ENCODE peak calls at places on chromosomes 3 and 15, in five cellular contexts. M, Z, W, V and R are unnamed samples.

GRCh38 chr3:62154457-62155148 is 218.7 kb downstream of the FEZF2 start:
- DNase-seq in M (no peak), Z (no peak), W (peak; percentile 22), V (no peak), R (no peak)

GRCh38 chr3:98556164-98557130 is 24.7 kb downstream of the GPR15 start:
- DNase-seq in M (no peak), Z (peak; percentile 7), W (no peak), V (no peak), R (no peak)

GRCh38 chr3:32733631-32734229 is 48.7 kb downstream of the CNOT10 start:
- DNase-seq in M (peak; percentile 39), Z (peak; percentile 59), W (peak; percentile 35), V (peak; percentile 19), R (no peak)

GRCh38 chr3:42723146-42723683 is 20.6 kb upstream of the HHATL start:
- DNase-seq in M (no peak), Z (peak; percentile 32), W (no peak), V (no peak), R (no peak)

GRCh38 chr3:9377981-9378380 is 15.1 kb downstream of the THUMPD3 start:
- DNase-seq in M (no peak), Z (no peak), W (no peak), V (no peak), R (no peak)

GRCh38 chr3:43531835-43532234 is 90.0 kb downstream of the ANO10 start:
- DNase-seq in M (no peak), Z (peak; percentile 94), W (no peak), V (no peak), R (no peak)

GRCh38 chr3:10901293-10902010 is 85.4 kb downstream of the SLC6A11 start:
- DNase-seq in M (no peak), Z (no peak), W (no peak), V (no peak), R (no peak)

GRCh38 chr3:187777331-187778046 is 32.2 kb upstream of the BCL6 start:
- DNase-seq in M (peak; percentile 63), Z (peak; percentile 44), W (no peak), V (no peak), R (no peak)

GRCh38 chr3:41188291-41188690 is 11.0 kb upstream of the CTNNB1 start:
- DNase-seq in M (no peak), Z (no peak), W (no peak), V (no peak), R (no peak)

GRCh38 chr3:8278448-8278847 is 223.2 kb upstream of the LMCD1 start:
- DNase-seq in M (peak; percentile 2), Z (no peak), W (peak; percentile 39), V (no peak), R (no peak)

GRCh38 chr3:64238971-64239667 is 13.9 kb upstream of the PRICKLE2 start:
- DNase-seq in M (no peak), Z (peak; percentile 96), W (peak; percentile 89), V (no peak), R (no peak)

GRCh38 chr15:75192307-75192706 is 9.4 kb upstream of the C15orf39 start:
- DNase-seq in M (no peak), Z (no peak), W (no peak), V (no peak), R (no peak)

GRCh38 chr3:15066467-15066866 is 1.4 kb upstream of the MRPS25 start:
- DNase-seq in M (no peak), Z (no peak), W (no peak), V (no peak), R (no peak)

GRCh38 chr15:57217716-57218598 is 158.3 kb upstream of the CGNL1 start:
- DNase-seq in M (no peak), Z (peak; percentile 48), W (no peak), V (no peak), R (no peak)

GRCh38 chr3:185737020-185737419 is 87.8 kb downstream of the IGF2BP2 start:
- DNase-seq in M (no peak), Z (peak; percentile 65), W (no peak), V (no peak), R (no peak)

GRCh38 chr15:98669638-98670037 is 21.3 kb downstream of the IGF1R start:
- DNase-seq in M (no peak), Z (no peak), W (no peak), V (no peak), R (no peak)

GRCh38 chr15:67178569-67179210 is 75.8 kb downstream of the AAGAB start:
- DNase-seq in M (peak; percentile 48), Z (peak; percentile 96), W (no peak), V (no peak), R (no peak)

GRCh38 chr3:5568451-5568850 is 380.9 kb downstream of the EDEM1 start:
- DNase-seq in M (peak; percentile 26), Z (no peak), W (peak; percentile 1), V (peak; percentile 3), R (no peak)

GRCh38 chr3:70861855-70862254 is 549.4 kb upstream of the MDFIC2 start:
- DNase-seq in M (no peak), Z (peak; percentile 83), W (no peak), V (no peak), R (no peak)

GRCh38 chr3:134477938-134478337 is 7.8 kb downstream of the ANAPC13 start:
- DNase-seq in M (no peak), Z (no peak), W (no peak), V (no peak), R (no peak)

GRCh38 chr15:92884459-92884812 is 15.7 kb upstream of the CHD2 start:
- DNase-seq in M (no peak), Z (peak; percentile 25), W (no peak), V (no peak), R (no peak)

GRCh38 chr15:91100561-91101355 is 701 bp downstream of the SV2B start:
- DNase-seq in M (no peak), Z (peak; percentile 41), W (peak; percentile 18), V (peak; percentile 16), R (no peak)

GRCh38 chr15:98953000-98953776 is 54.4 kb downstream of the PGPEP1L start:
- DNase-seq in M (no peak), Z (no peak), W (no peak), V (no peak), R (no peak)